ENCODE peak calls at places on chromosomes 2 and 18, in six cellular contexts. T is activated CD8-positive, alpha-beta memory T cell treated with anti-CD3 and anti-CD28 coated beads, Interleukin-2, amount 10 ng/mL, durations not matched to agents 7 days and 5 days; I is left ventricle myocardium inferior; N is fibroblast of the aortic adventitia; B is NCI-H2081; D is Right ventricle myocardium inferior. F is an unnamed sample.

GRCh38 chr2:209629622-209630021 is 142.0 kb upstream of the UNC80 start:
- DNase-seq in T (no peak), I (no peak), N (peak), B (no peak), D (no peak), F (no peak)

GRCh38 chr2:134002391-134002790 is 251.5 kb upstream of the MGAT5 start:
- DNase-seq in T (no peak), I (no peak), N (no peak), B (no peak), D (no peak), F (no peak)

GRCh38 chr2:64166212-64166611 is 22.0 kb upstream of the PELI1 start:
- DNase-seq in T (no peak), I (no peak), N (no peak), B (no peak), D (no peak), F (no peak)

GRCh38 chr2:237364655-237365054 is 49.3 kb downstream of the COL6A3 start:
- DNase-seq in T (no peak), I (no peak), N (no peak), B (no peak), D (no peak), F (no peak)

GRCh38 chr2:79860233-79861058 is 347.6 kb downstream of the CTNNA2 start:
- DNase-seq in T (no peak), I (no peak), N (peak), B (peak), D (no peak), F (no peak)

GRCh38 chr2:237421542-237422047 is 7.6 kb upstream of the COL6A3 start:
- DNase-seq in T (peak), I (peak), N (peak), B (peak), D (peak), F (peak)

GRCh38 chr2:231926180-231926741 is at the start of gene NPPC:
- DNase-seq in T (peak), I (peak), N (peak), B (peak), D (peak), F (peak)

GRCh38 chr18:27185025-27185763 is at the start of gene CHST9:
- DNase-seq in T (no peak), I (peak), N (no peak), B (peak), D (peak), F (peak)

GRCh38 chr2:25851740-25852503 is 26.4 kb downstream of the ASXL2 start:
- DNase-seq in T (peak), I (no peak), N (peak), B (peak), D (peak), F (no peak)

GRCh38 chr2:240192661-240193060 is 52.2 kb upstream of the OTOS start:
- DNase-seq in T (no peak), I (no peak), N (no peak), B (no peak), D (no peak), F (no peak)

GRCh38 chr2:216535454-216535995 is 36.9 kb downstream of the RPL37A start:
- DNase-seq in T (no peak), I (peak), N (peak), B (no peak), D (peak), F (peak)

GRCh38 chr18:55912919-55913318 is 324.9 kb upstream of the TCF4 start:
- DNase-seq in T (no peak), I (no peak), N (no peak), B (no peak), D (no peak), F (no peak)

F was measured in Right ventricle myocardium superior.